ENCODE peak calls at places on chromosomes 7 and 10, in nine cellular contexts. Z is lower lobe of right lung, K is fibroblast of the aortic adventitia, F is fibroblast of mammary gland, A is HL-60, P is stomach, V is endothelial cell of umbilical vein, Q is AG04449, D is HCT116. Y is an unnamed sample.

GRCh38 chr10:86390337-86391120 is 23.9 kb upstream of the GRID1 start:
- DNase-seq in A (no peak), K (no peak), Q (no peak), P (no peak), D (no peak), F (no peak), V (no peak), Z (no peak), Y (no peak)

GRCh38 chr10:4662576-4663161 is 163.3 kb upstream of the AKR1E2 start:
- DNase-seq in Q (no peak), A (no peak), Z (no peak), K (peak), D (no peak), P (no peak), V (no peak), F (peak), Y (no peak)

GRCh38 chr7:107661081-107661864 is 645 bp downstream of the SLC26A4 start:
- DNase-seq in V (peak), Z (peak), Q (no peak), A (no peak), K (peak), P (peak), D (no peak), F (peak), Y (peak)

GRCh38 chr10:100508691-100509150 is 10.9 kb downstream of the SEC31B start:
- DNase-seq in A (no peak), P (no peak), Q (no peak), D (peak), V (peak), Z (no peak), F (peak), K (peak), Y (peak)

GRCh38 chr10:129845081-129845823 is 118.8 kb downstream of the EBF3 start:
- DNase-seq in A (no peak), P (no peak), F (no peak), Z (no peak), V (no peak), K (no peak), D (no peak), Q (no peak), Y (no peak)

GRCh38 chr7:156160811-156161210 is 348.5 kb upstream of the SHH start:
- DNase-seq in V (no peak), P (peak), Q (no peak), F (no peak), Z (no peak), D (peak), K (no peak), A (no peak), Y (no peak)

GRCh38 chr10:70337201-70337651 is 45.2 kb downstream of the LRRC20 start:
- DNase-seq in F (no peak), K (no peak), Q (peak), D (no peak), Z (no peak), P (no peak), V (no peak), A (no peak), Y (no peak)

GRCh38 chr10:77983384-77984341 is 45.7 kb downstream of the POLR3A start:
- DNase-seq in F (peak), D (no peak), V (peak), P (no peak), Q (peak), A (no peak), K (peak), Z (no peak), Y (peak)

GRCh38 chr10:55287346-55287745 is 486.3 kb upstream of the PCDH15 start:
- DNase-seq in V (peak), D (no peak), Z (no peak), P (no peak), K (no peak), A (no peak), Q (no peak), F (no peak), Y (no peak)

GRCh38 chr10:22071332-22071731 is 67.8 kb upstream of the DNAJC1 start:
- DNase-seq in F (no peak), K (no peak), A (no peak), Z (no peak), V (no peak), Q (no peak), D (no peak), P (no peak), Y (no peak)

GRCh38 chr7:25894002-25894901 is 257.7 kb upstream of the NFE2L3 start:
- DNase-seq in Z (peak), F (peak), D (peak), A (no peak), P (peak), V (no peak), Q (no peak), K (no peak), Y (no peak)

GRCh38 chr7:111872837-111873646 is 310.8 kb upstream of the IMMP2L start:
- DNase-seq in F (no peak), D (no peak), A (no peak), V (no peak), Q (no peak), K (no peak), P (no peak), Z (no peak), Y (no peak)

GRCh38 chr7:30351274-30351673 is 66.9 kb downstream of the ZNRF2 start:
- DNase-seq in D (no peak), Q (no peak), Z (no peak), K (no peak), V (no peak), A (no peak), F (no peak), P (no peak), Y (no peak)

GRCh38 chr10:77586719-77587423 is 50.7 kb downstream of the KCNMA1 start:
- DNase-seq in D (no peak), K (peak), V (no peak), P (no peak), F (peak), Z (peak), A (no peak), Q (peak), Y (peak)

GRCh38 chr10:90969148-90969547 is 48.3 kb upstream of the ANKRD1 start:
- DNase-seq in D (no peak), Z (no peak), V (no peak), Q (no peak), A (no peak), P (no peak), F (peak), K (no peak), Y (no peak)

GRCh38 chr10:44924261-44925040 is 13.3 kb downstream of the TMEM72 start:
- DNase-seq in P (no peak), A (no peak), Z (no peak), F (no peak), V (no peak), Q (no peak), K (no peak), D (no peak), Y (no peak)

GRCh38 chr7:47461161-47461560 is 120.8 kb downstream of the TNS3 start:
- DNase-seq in P (no peak), K (peak), A (no peak), Z (no peak), Q (peak), V (no peak), F (peak), D (no peak), Y (peak)

GRCh38 chr7:101614098-101614938 is 14.8 kb downstream of the MYL10 start:
- DNase-seq in A (no peak), Z (no peak), F (no peak), D (no peak), K (peak), P (no peak), Q (no peak), V (no peak), Y (peak)

GRCh38 chr7:129391546-129392211 is 42.6 kb upstream of the STRIP2 start:
- DNase-seq in Z (no peak), A (no peak), Q (no peak), V (no peak), D (no peak), P (no peak), F (no peak), K (no peak), Y (no peak)

GRCh38 chr7:42573904-42574692 is 337.1 kb upstream of the GLI3 start:
- DNase-seq in Q (no peak), D (no peak), F (no peak), A (no peak), Z (no peak), P (no peak), K (peak), V (no peak), Y (peak)

GRCh38 chr7:144738708-144739314 is 97.0 kb downstream of the TPK1 start:
- DNase-seq in D (peak), Q (no peak), P (no peak), Z (no peak), A (no peak), V (peak), K (peak), F (peak), Y (peak)

GRCh38 chr7:13091974-13092707 is 404.7 kb downstream of the ARL4A start:
- DNase-seq in A (no peak), F (no peak), Z (no peak), K (peak), P (no peak), Q (no peak), D (no peak), V (peak), Y (peak)

GRCh38 chr10:128419466-128420019 is 293.3 kb upstream of the MKI67 start:
- DNase-seq in K (no peak), F (no peak), A (no peak), Z (no peak), P (no peak), D (no peak), Q (no peak), V (no peak), Y (no peak)

GRCh38 chr7:15581352-15581951 is 19.6 kb upstream of the AGMO start:
- DNase-seq in D (no peak), V (no peak), F (no peak), K (no peak), P (no peak), Z (no peak), A (no peak), Q (no peak), Y (no peak)

GRCh38 chr7:47669178-47669878 is 87.4 kb upstream of the TNS3 start:
- DNase-seq in Z (peak), V (no peak), K (peak), P (peak), D (no peak), A (peak), F (peak), Q (no peak), Y (peak)

GRCh38 chr7:10838205-10838604 is 135.5 kb upstream of the PHF14 start:
- DNase-seq in V (no peak), Q (no peak), P (no peak), D (no peak), K (no peak), Z (no peak), F (no peak), A (no peak), Y (no peak)

GRCh38 chr7:36280840-36281812 is 108.5 kb upstream of the ANLN start:
- DNase-seq in A (peak), F (peak), P (peak), D (peak), Z (peak), V (peak), Q (peak), K (peak), Y (peak)

GRCh38 chr10:6621536-6621935 is 41.5 kb upstream of the PRKCQ start:
- DNase-seq in F (peak), Z (no peak), A (no peak), D (no peak), K (peak), Q (no peak), V (no peak), P (no peak), Y (no peak)

GRCh38 chr7:2701832-2702593 is 14.0 kb downstream of the AMZ1 start:
- DNase-seq in V (no peak), A (no peak), K (peak), D (no peak), Z (no peak), P (no peak), Q (no peak), F (peak), Y (peak)

GRCh38 chr10:93595378-93596288 is 5.4 kb downstream of the RBP4 start:
- DNase-seq in V (no peak), K (no peak), D (no peak), F (no peak), Q (no peak), Z (no peak), P (no peak), A (no peak), Y (no peak)

GRCh38 chr7:100563100-100563564 is 10.6 kb downstream of the SAP25 start:
- DNase-seq in K (no peak), F (no peak), D (no peak), Q (no peak), Z (no peak), P (no peak), A (no peak), V (no peak), Y (no peak)

GRCh38 chr7:71482284-71482683 is 350.3 kb downstream of the GALNT17 start:
- DNase-seq in P (no peak), Q (no peak), Z (peak), F (no peak), V (no peak), K (no peak), A (no peak), D (no peak), Y (no peak)

GRCh38 chr10:86538547-86538946 is 17.0 kb upstream of the WAPL start:
- DNase-seq in P (no peak), A (no peak), Z (peak), D (no peak), Q (no peak), F (peak), V (no peak), K (peak), Y (no peak)

GRCh38 chr10:64283621-64284020 is 762.4 kb downstream of the REEP3 start:
- DNase-seq in D (no peak), F (no peak), V (no peak), P (no peak), Q (no peak), K (no peak), Z (no peak), A (no peak), Y (no peak)

GRCh38 chr10:74934100-74934812 is 107.9 kb downstream of the KAT6B start:
- DNase-seq in D (no peak), Q (no peak), A (no peak), F (no peak), Z (no peak), P (no peak), V (no peak), K (no peak), Y (no peak)

GRCh38 chr7:143975617-143976016 is 21.0 kb downstream of the OR2F1 start:
- DNase-seq in A (no peak), Z (no peak), K (no peak), V (no peak), Q (no peak), P (no peak), D (peak), F (peak), Y (no peak)

GRCh38 chr10:74223755-74224530 is 72.9 kb downstream of the ADK start:
- DNase-seq in Z (no peak), A (no peak), P (no peak), V (peak), K (peak), D (peak), F (peak), Q (no peak), Y (peak)

GRCh38 chr7:142391191-142391992 is 133.5 kb upstream of the PRSS58 start:
- DNase-seq in P (no peak), Q (no peak), A (no peak), D (peak), K (peak), Z (no peak), V (no peak), F (no peak), Y (peak)

GRCh38 chr7:103989785-103990775 is 622 bp upstream of the RELN start:
- DNase-seq in D (no peak), F (peak), Q (no peak), Z (no peak), V (peak), K (peak), A (no peak), P (no peak), Y (peak)
- TF ChIP-seq CTCF in D (no peak), F (no peak), Q (peak), Z (no peak), V (peak), K (no peak), A (no peak), P (no peak), Y (no peak)

GRCh38 chr7:147485660-147486210 is 1104.8 kb upstream of the C7orf33 start:
- DNase-seq in P (no peak), Q (no peak), A (no peak), Z (no peak), D (no peak), V (no peak), K (no peak), F (no peak), Y (no peak)
- H3K4me3 ChIP-seq in P (no peak), Q (no peak), A (no peak), Z (no peak), D (no peak), V (no peak), K (no peak), F (no peak), Y (no peak)

DNA sequence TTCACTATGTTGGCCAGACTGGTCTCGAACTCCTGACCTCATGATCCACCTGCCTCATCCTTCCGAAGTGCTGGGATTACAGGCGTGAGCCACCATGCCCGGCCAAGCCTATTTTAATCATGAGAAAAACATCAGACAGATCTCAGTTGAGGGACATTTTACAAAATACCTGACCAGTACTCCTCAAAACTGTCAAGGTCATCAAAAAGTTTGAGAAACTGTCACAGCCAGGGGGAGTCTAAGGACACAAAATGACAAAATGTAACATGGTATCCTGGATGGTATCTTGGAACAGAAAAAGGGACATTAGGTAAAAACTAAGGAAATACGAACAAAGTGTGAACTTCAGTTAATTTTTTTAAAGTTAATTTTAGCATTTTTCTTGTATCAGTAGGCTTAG is 219.8 kb upstream of the PPP1R3A start:
- DNase-seq in A (no peak), K (no peak), P (no peak), Z (no peak), Q (no peak), D (no peak), F (no peak), V (no peak), Y (no peak)
- TF ChIP-seq CTCF in A (no peak), K (no peak), P (no peak), Z (no peak), Q (no peak), D (no peak), F (no peak), V (no peak), Y (no peak)

DNA sequence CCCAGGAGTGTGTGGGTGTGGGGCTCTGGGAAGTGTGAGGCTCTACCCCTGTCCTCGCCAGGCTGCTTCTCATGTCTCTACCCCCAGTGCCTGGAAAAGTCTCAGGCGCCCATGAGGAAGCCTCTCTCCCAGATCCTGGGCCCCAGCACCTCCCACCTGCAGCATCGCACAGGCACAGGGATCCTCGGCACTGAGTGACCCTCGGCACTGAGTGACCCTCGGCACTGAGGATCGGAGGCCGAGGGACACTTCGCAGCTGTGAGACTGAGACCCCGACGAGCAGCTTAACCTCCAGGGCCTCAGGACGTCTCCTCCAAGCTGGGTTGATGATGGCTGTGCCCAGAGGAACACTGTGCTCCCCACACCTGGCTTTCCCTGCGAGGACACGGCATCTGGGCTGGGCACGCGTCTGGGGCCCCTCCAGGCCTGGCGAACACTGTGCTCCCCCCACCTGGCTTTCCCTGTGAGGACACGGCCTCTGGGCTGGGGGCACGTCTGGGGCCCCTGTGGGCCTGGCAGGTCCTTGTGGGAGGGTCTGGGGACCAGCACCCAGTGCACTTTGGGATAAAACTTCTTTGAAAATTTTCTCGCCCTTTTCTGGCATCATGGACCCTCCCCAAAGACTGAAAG is 158.3 kb upstream of the PPP2R2D start:
- DNase-seq in P (no peak), D (no peak), F (no peak), Z (no peak), V (no peak), Q (no peak), K (no peak), A (no peak), Y (no peak)
- H3K4me3 ChIP-seq in P (no peak), D (no peak), F (no peak), Z (no peak), V (no peak), Q (no peak), K (no peak), A (no peak), Y (no peak)